ENCODE peak calls at places on chromosome 18, in four cellular contexts. M is H1, H is HCT116, E is sigmoid colon. A is an unnamed sample.

GRCh38 chr18:4573735-4574134 is 118.6 kb upstream of the DLGAP1 start:
- DNase-seq in M (no peak), H (no peak), E (no peak), A (no peak)

GRCh38 chr18:55351980-55352714 is 235.8 kb downstream of the TCF4 start:
- DNase-seq in M (no peak), H (no peak), E (no peak), A (no peak)

GRCh38 chr18:36066731-36067117 is 635 bp downstream of the RPRD1A start:
- DNase-seq in M (no peak), H (no peak), E (no peak), A (no peak)

GRCh38 chr18:28512357-28512756 is 335.4 kb upstream of the CDH2 start:
- DNase-seq in M (no peak), H (no peak), E (no peak), A (no peak)

GRCh38 chr18:63236417-63236816 is 83.2 kb downstream of the BCL2 start:
- DNase-seq in M (no peak), H (no peak), E (no peak), A (no peak)

GRCh38 chr18:4035521-4035920 is 419.6 kb downstream of the DLGAP1 start:
- DNase-seq in M (no peak), H (no peak), E (no peak), A (no peak)

GRCh38 chr18:10122116-10122515 is 208.3 kb downstream of the VAPA start:
- DNase-seq in M (no peak), H (no peak), E (no peak), A (no peak)

GRCh38 chr18:36757081-36757480 is 71.7 kb downstream of the TPGS2 start:
- DNase-seq in M (no peak), H (peak; percentile 44), E (no peak), A (no peak)

GRCh38 chr18:58549814-58550339 is 79.0 kb downstream of the ALPK2 start:
- DNase-seq in M (no peak), H (no peak), E (no peak), A (no peak)
- H3K27ac ChIP-seq in M (no peak overlapping the region), H (no peak overlapping the region), E (no peak overlapping the region), A (no peak overlapping the region)

GRCh38 chr18:23503038-23503966 is at the start of gene RMC1:
- DNase-seq in M (peak; percentile 78), H (peak; percentile 81), E (peak; percentile 98), A (peak; percentile 98)
- TF ChIP-seq POLR2AphosphoS5 in M (peak; percentile 16), H (peak; percentile 87), E (peak; percentile 77), A (peak; percentile 69)

DNA sequence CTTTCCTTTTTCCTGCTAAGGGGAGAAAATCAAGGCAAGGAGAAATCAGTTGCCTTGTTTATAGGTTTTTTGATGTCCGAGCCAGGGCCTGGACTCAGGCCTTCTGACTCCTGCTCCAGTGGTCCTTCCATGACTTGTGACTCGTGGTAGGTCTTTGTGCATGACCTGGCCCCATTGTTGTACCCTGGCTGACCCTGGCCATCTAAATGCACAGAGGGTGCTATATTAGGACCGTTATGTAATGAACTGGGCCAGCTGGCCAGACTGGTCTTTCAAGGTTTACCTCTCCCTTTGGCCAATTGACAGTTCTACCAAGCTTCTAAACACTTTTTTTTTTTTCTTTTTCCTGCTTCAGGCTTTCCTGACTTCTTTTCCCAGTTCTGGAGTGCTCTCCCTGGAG is 81.1 kb downstream of the SETBP1 start:
- DNase-seq in M (no peak), H (no peak), E (no peak), A (no peak)
- H3K27ac ChIP-seq in M (no peak overlapping the region), H (no peak overlapping the region), E (peak overlapping the region; percentile 16), A (no peak overlapping the region)

DNA sequence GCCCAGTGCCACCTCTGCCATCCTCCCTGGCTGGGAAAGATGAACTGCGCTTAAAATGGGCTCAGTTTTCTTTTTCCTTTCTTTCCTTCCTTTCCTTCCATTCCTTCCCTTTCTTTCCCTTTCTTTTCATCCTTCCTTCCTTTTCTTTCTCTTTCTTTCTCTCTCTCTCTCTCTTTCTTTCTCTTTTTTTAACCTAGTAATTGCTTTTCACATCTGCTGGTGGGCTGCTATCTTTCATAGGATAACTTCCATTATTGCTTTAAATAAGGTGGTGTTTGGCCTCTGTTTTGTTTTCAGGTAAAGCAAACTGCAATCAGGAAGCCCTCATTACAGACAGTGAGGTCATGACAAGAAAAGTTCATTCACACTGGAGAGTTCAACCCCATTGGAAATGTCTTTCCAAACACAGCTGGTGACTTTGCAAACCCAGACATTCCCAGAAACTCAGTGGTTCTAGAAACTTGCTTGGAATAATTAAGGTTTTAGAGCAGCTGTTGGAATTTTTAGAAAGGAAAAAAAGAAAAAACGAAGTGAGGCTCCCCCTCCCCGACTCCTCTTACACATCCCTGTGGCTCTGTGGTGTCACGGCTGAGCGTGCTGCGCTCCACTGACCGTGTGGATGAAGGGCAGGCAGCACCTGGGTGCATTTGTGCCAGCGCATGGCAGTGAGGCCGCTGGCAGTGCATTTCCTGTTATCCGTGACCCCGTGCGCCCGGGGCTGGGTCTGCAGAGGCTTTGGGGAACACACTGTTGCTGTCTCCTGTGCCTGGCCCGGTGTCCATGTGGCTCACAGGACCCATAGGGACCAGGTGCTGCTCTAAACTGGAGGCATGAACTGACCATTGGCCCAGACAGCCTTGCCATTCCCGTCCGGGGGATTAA is 76.9 kb downstream of the MBP start:
- DNase-seq in M (no peak), H (no peak), E (no peak), A (no peak)
- TF ChIP-seq POLR2AphosphoS5 in M (no peak), H (no peak), E (no peak), A (no peak)

DNA sequence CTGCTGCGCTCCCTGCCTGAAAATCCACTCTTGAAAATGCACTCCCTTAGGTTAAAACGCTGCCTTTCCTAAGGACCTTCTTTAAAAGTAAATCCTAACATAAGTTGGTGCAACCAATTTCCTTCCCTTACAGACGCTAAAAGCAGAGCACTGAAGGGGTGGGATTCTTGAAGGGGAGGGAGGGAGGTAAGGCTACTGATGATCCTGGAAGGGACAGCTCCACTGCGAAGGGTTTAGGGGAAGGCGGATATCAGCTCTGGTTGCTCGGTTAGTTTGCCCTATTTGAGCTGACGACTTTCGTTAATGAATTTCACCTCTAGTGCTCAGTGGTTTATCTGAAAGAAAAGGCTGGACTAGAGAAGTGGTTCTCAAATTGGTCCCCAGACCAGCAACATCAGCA is 49.7 kb upstream of the SIGLEC15 start:
- DNase-seq in M (no peak), H (no peak), E (no peak), A (no peak)
- H3K27ac ChIP-seq in M (peak overlapping the region; percentile 79), H (peak overlapping the region; percentile 61), E (peak overlapping the region; percentile 78), A (no peak overlapping the region)